ENCODE peak calls at places on chromosome 11, in seven cellular contexts. N, B, C, W, Z, U and I are unnamed samples.

GRCh38 chr11:135022430-135022829 is 610.4 kb upstream of the B3GAT1 start:
- DNase-seq in C (no peak), N (no peak), Z (no peak), W (no peak), U (no peak), B (no peak), I (no peak)

GRCh38 chr11:95659088-95659487 is 130.5 kb downstream of the FAM76B start:
- DNase-seq in N (no peak), W (no peak), C (peak), U (no peak), Z (no peak), B (no peak), I (peak)

GRCh38 chr11:73577496-73577917 is 20.4 kb downstream of the FAM168A start:
- DNase-seq in C (no peak), W (no peak), B (no peak), U (no peak), Z (no peak), N (peak), I (no peak)

GRCh38 chr11:104106136-104106754 is 57.7 kb downstream of the PDGFD start:
- DNase-seq in B (no peak), Z (no peak), U (no peak), N (no peak), W (peak), C (no peak), I (no peak)

GRCh38 chr11:31340903-31341572 is 28.5 kb downstream of the DCDC1 start:
- DNase-seq in W (no peak), U (no peak), N (peak), C (peak), B (peak), Z (no peak), I (peak)

GRCh38 chr11:48090174-48090573 is 109.8 kb downstream of the PTPRJ start:
- DNase-seq in B (no peak), U (no peak), C (no peak), N (no peak), Z (no peak), W (no peak), I (no peak)

GRCh38 chr11:3026803-3027202 is 30.4 kb downstream of the CARS1 start:
- DNase-seq in C (no peak), B (no peak), W (no peak), U (no peak), Z (no peak), N (no peak), I (no peak)

GRCh38 chr11:46490576-46491100 is 99.1 kb upstream of the CHRM4 start:
- DNase-seq in U (no peak), B (no peak), W (no peak), C (peak), N (no peak), Z (no peak), I (peak)

GRCh38 chr11:18775492-18776292 is 15.9 kb downstream of the PTPN5 start:
- DNase-seq in N (peak), U (peak), C (peak), Z (peak), B (peak), W (no peak), I (peak)

GRCh38 chr11:93842461-93842860 is 8.0 kb downstream of the VSTM5 start:
- DNase-seq in N (no peak), Z (no peak), C (peak), B (no peak), W (peak), U (no peak), I (peak)

GRCh38 chr11:111540114-111540920 is at the start of gene LAYN:
- DNase-seq in U (no peak), Z (peak), N (peak), C (peak), B (peak), W (no peak), I (peak)

GRCh38 chr11:75292943-75293342 is 52.4 kb downstream of the TPBGL start:
- DNase-seq in C (no peak), B (no peak), U (no peak), W (no peak), N (no peak), Z (no peak), I (no peak)

GRCh38 chr11:74646215-74646614 is 53.8 kb downstream of the POLD3 start:
- DNase-seq in C (no peak), U (no peak), N (peak), Z (no peak), B (no peak), W (no peak), I (no peak)

GRCh38 chr11:86303257-86303656 is 1.2 kb downstream of the HIKESHI start:
- DNase-seq in Z (no peak), U (no peak), B (no peak), C (peak), N (no peak), W (no peak), I (no peak)

GRCh38 chr11:116284930-116285329 is 487.9 kb downstream of the BUD13 start:
- DNase-seq in B (no peak), U (no peak), N (no peak), C (no peak), Z (no peak), W (no peak), I (no peak)

GRCh38 chr11:85595285-85595884 is 31.8 kb downstream of the DLG2 start:
- DNase-seq in B (peak), Z (no peak), W (peak), U (no peak), N (peak), C (no peak), I (peak)

GRCh38 chr11:57395905-57396623 is 5.6 kb upstream of the PRG2 start:
- DNase-seq in B (no peak), N (no peak), W (no peak), Z (no peak), C (no peak), U (no peak), I (no peak)

GRCh38 chr11:128814856-128815705 is 52.0 kb downstream of the KCNJ1 start:
- DNase-seq in N (peak), U (peak), Z (no peak), W (peak), B (peak), C (peak), I (peak)

GRCh38 chr11:67373916-67374570 is 645 bp upstream of the CLCF1 start:
- DNase-seq in U (no peak), B (peak), W (peak), N (peak), Z (no peak), C (peak), I (peak)

GRCh38 chr11:16789560-16790483 is 51.4 kb downstream of the C11orf58 start:
- DNase-seq in Z (no peak), U (no peak), W (no peak), C (no peak), N (no peak), B (no peak), I (no peak)

GRCh38 chr11:125211191-125211953 is 46.8 kb downstream of the PKNOX2 start:
- DNase-seq in B (peak), C (no peak), U (no peak), Z (no peak), W (no peak), N (no peak), I (peak)

DNA sequence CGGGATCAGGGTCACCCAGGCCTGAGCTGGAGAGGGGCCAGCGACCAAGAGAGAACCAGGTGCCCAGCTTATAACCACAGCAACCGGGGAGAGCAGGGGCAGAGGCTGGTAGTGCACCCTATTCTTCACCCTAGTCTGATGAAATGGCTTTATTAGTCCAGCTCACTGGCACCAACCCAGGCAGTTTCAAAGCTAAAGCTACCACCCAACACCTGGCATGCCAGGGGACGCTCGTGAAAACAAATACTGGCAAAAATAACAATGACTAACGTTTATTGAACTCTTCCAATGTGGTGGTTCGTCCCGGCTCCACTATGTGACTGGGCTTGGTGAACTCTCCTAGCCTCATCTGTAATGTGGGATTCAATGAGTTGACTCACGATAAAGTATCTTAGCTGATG is 30.6 kb downstream of the SCGB1A1 start:
- DNase-seq in Z (no peak), W (no peak), U (no peak), C (no peak), N (no peak), B (no peak), I (peak)
- TF ChIP-seq CTCF in Z (no peak), W (no peak), U (no peak), C (no peak), N (no peak), B (no peak), I (no peak)

GRCh38 chr11:32435947-32436750 is 810 bp upstream of the WT1 start:
- DNase-seq in Z (no peak), U (no peak), B (peak), W (no peak), N (peak), C (no peak), I (no peak)
- H3K4me3 ChIP-seq in Z (no peak), U (peak), B (peak), W (no peak), N (no peak), C (no peak), I (no peak)

DNA sequence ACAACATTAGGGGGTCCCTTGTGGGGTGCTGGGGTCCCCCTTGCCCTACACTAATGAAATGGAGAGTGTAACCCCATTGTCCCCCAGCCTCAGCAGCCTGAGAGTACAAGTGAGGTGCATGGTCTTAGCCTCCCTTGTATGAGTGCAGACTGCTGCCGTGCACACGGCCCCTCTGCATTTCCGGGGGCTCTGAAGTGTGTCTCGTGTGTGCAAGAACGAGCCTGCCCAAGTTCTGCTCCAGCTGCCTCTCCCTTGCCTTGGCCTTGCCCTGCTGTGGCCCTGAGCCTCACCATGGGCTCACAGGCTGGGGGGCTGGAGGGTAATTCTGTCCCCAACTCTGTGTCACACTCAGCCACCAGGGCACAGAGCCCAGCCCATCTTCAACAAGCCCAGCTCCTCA is 5.2 kb upstream of the EHD1 start:
- DNase-seq in C (no peak), U (no peak), W (no peak), N (no peak), B (no peak), Z (no peak), I (no peak)
- TF ChIP-seq CTCF in C (no peak), U (no peak), W (no peak), N (no peak), B (no peak), Z (no peak), I (no peak)

GRCh38 chr11:8228206-8228605 is 35.5 kb downstream of the LMO1 start:
- DNase-seq in N (no peak), B (no peak), C (no peak), U (no peak), W (no peak), Z (no peak), I (no peak)
- H3K4me3 ChIP-seq in N (no peak), B (no peak), C (no peak), U (no peak), W (no peak), Z (no peak), I (no peak)

GRCh38 chr11:70824590-70825300 is 426.4 kb downstream of the CTTN start:
- DNase-seq in Z (no peak), B (peak), W (no peak), C (no peak), U (no peak), N (peak), I (no peak)

GRCh38 chr11:70828498-70829159 is 423.7 kb downstream of the SHANK2 start:
- DNase-seq in C (no peak), Z (no peak), W (no peak), U (peak), N (peak), B (no peak), I (no peak)

GRCh38 chr11:70825893-70826540 is 426.4 kb downstream of the SHANK2 start:
- DNase-seq in W (no peak), N (peak), B (peak), Z (no peak), C (no peak), U (no peak), I (no peak)

GRCh38 chr11:70826541-70826943 is 425.8 kb downstream of the SHANK2 start:
- DNase-seq in U (no peak), B (peak), Z (no peak), N (peak), C (no peak), W (no peak), I (peak)

DNA sequence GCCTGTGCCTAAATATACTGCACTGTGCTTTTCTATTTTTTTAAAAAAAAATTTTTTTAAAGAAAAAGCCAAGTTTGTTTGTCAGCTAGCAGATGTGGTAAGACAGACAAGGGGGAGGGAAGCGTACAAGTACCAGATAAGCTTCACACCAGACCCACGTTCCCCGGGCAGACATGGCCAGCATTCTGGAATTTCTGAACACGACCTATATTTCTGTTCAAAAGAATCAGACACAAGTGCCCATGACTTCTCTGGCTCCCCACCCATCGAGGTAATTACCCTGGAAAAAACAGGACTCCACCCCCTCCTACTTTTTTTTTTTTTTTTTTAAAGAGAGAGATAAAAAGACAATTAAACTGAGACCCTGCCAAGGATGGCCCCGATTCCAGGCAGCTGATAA is 425.4 kb downstream of the SHANK2 start:
- DNase-seq in Z (no peak), C (no peak), W (no peak), U (no peak), B (no peak), N (peak), I (no peak)
- TF ChIP-seq CTCF in Z (no peak), C (no peak), W (no peak), U (no peak), B (no peak), N (no peak), I (no peak)

DNA sequence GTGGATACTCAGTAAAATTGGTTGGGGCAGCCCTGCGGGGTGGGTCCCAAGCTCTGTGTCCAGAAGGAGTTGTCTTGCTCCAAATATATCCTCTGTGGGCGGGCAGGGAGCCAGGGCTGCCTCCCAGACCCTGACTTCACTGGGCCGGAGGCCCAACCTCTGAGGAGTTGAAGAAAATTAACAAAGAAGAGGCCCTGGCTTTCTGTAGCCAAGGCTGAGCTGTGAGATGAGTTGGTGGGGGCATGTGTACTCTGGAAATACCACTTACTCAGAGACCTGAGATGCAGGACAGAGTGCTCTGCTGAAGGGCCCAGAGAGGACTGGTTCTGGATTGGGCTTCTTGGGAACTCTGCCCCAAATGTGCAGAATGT is 96.3 kb downstream of the SWAP70 start:
- DNase-seq in W (peak), U (peak), N (no peak), Z (no peak), B (no peak), C (peak), I (peak)
- H3K4me3 ChIP-seq in W (no peak), U (no peak), N (no peak), Z (no peak), B (no peak), C (no peak), I (no peak)